ENCODE peak calls at places on chromosomes 4 and X, in ten cellular contexts. H is sciatic nerve, J is A549, L is psoas muscle, U is ELF-1, B is RCC 7860, V is coronary artery, Y is left colon, Z is retinal pigment epithelial cell, P is cardiac muscle cell. R is an unnamed sample.

GRCh38 chr4:83129258-83129657 is 14.7 kb upstream of the PLAC8 start:
- DNase-seq in H (no peak), J (no peak), L (no peak), U (no peak), B (no peak), V (no peak), Y (peak; percentile 37), Z (no peak), P (no peak), R (no peak)

GRCh38 chrX:73581002-73581628 is 18.1 kb downstream of the CHIC1 start:
- DNase-seq in H (no peak), J (no peak), L (no peak), U (no peak), B (no peak), V (no peak), Y (no peak), Z (no peak), P (no peak), R (peak; percentile 38)

GRCh38 chr4:44738615-44739014 is 12.3 kb upstream of the GNPDA2 start:
- DNase-seq in H (no peak), J (peak; percentile 4), L (no peak), U (no peak), B (no peak), V (no peak), Y (no peak), Z (no peak), P (peak; percentile 13), R (peak; percentile 33)

GRCh38 chrX:15678339-15678738 is 13.7 kb upstream of the CLTRN start:
- DNase-seq in H (no peak), J (no peak), L (no peak), U (no peak), B (no peak), V (no peak), Y (no peak), Z (no peak), P (peak; percentile 5), R (no peak)

GRCh38 chrX:19886888-19887531 is 390 bp downstream of the SH3KBP1 start:
- DNase-seq in H (peak; percentile 60), J (peak; percentile 9), L (peak; percentile 27), U (no peak), B (no peak), V (no peak), Y (peak; percentile 39), Z (no peak), P (peak; percentile 21), R (no peak)

GRCh38 chr4:121706595-121707021 is 9.8 kb upstream of the ANXA5 start:
- DNase-seq in H (no peak), J (no peak), L (no peak), U (no peak), B (peak; percentile 75), V (no peak), Y (no peak), Z (no peak), P (peak; percentile 87), R (peak; percentile 89)

GRCh38 chrX:85113746-85114145 is 110.1 kb downstream of the APOOL start:
- DNase-seq in H (no peak), J (no peak), L (no peak), U (no peak), B (no peak), V (no peak), Y (no peak), Z (no peak), P (no peak), R (no peak)

GRCh38 chr4:121728066-121728465 is 31.3 kb upstream of the ANXA5 start:
- DNase-seq in H (no peak), J (peak; percentile 42), L (peak; percentile 13), U (no peak), B (peak; percentile 62), V (no peak), Y (no peak), Z (no peak), P (peak; percentile 74), R (no peak)

GRCh38 chrX:50036481-50036880 is 114.1 kb downstream of the CLCN5 start:
- DNase-seq in H (no peak), J (no peak), L (no peak), U (no peak), B (no peak), V (no peak), Y (no peak), Z (no peak), P (peak; percentile 6), R (no peak)

GRCh38 chr4:121199742-121200561 is 35.8 kb upstream of the TNIP3 start:
- DNase-seq in H (no peak), J (no peak), L (no peak), U (no peak), B (no peak), V (no peak), Y (no peak), Z (no peak), P (no peak), R (no peak)

GRCh38 chrX:150165776-150166610 is 197.1 kb upstream of the MAMLD1 start:
- DNase-seq in H (no peak), J (no peak), L (no peak), U (no peak), B (no peak), V (no peak), Y (no peak), Z (no peak), P (no peak), R (no peak)

GRCh38 chrX:10173331-10173900 is 16.6 kb downstream of the CLCN4 start:
- DNase-seq in H (peak; percentile 80), J (no peak), L (peak; percentile 67), U (peak; percentile 98), B (peak; percentile 21), V (no peak), Y (no peak), Z (peak; percentile 84), P (peak; percentile 93), R (no peak)

GRCh38 chrX:114976321-114976720 is 41.1 kb downstream of the IL13RA2 start:
- DNase-seq in H (no peak), J (no peak), L (no peak), U (no peak), B (no peak), V (no peak), Y (no peak), Z (peak; percentile 30), P (peak; percentile 43), R (no peak)

GRCh38 chr4:143432258-143432591 is 81.3 kb upstream of the SMARCA5 start:
- DNase-seq in H (no peak), J (no peak), L (no peak), U (no peak), B (no peak), V (no peak), Y (no peak), Z (no peak), P (no peak), R (no peak)

GRCh38 chr4:119559044-119559647 is 69.5 kb downstream of the PDE5A start:
- DNase-seq in H (no peak), J (peak; percentile 37), L (no peak), U (no peak), B (peak; percentile 20), V (no peak), Y (no peak), Z (no peak), P (peak; percentile 78), R (peak; percentile 33)

GRCh38 chrX:132041016-132041415 is 17.9 kb downstream of the STK26 start:
- DNase-seq in H (no peak), J (no peak), L (no peak), U (peak; percentile 44), B (peak; percentile 53), V (no peak), Y (no peak), Z (no peak), P (peak; percentile 46), R (no peak)

GRCh38 chr4:89009107-89009506 is 47.9 kb downstream of the FAM13A start:
- DNase-seq in H (no peak), J (no peak), L (no peak), U (no peak), B (peak; percentile 7), V (no peak), Y (no peak), Z (no peak), P (no peak), R (no peak)

GRCh38 chrX:119692241-119693031 is 532 bp downstream of the SEPTIN6 start:
- DNase-seq in H (peak; percentile 60), J (peak; percentile 37), L (peak; percentile 27), U (peak; percentile 69), B (peak; percentile 4), V (no peak), Y (peak; percentile 71), Z (no peak), P (peak; percentile 54), R (peak; percentile 54)

GRCh38 chr4:80463509-80463908 is 128.0 kb downstream of the CFAP299 start:
- DNase-seq in H (no peak), J (no peak), L (no peak), U (no peak), B (no peak), V (no peak), Y (no peak), Z (no peak), P (no peak), R (no peak)

GRCh38 chr4:83527671-83528070 is 8.2 kb upstream of the GPAT3 start:
- DNase-seq in H (no peak), J (no peak), L (no peak), U (no peak), B (no peak), V (no peak), Y (no peak), Z (no peak), P (no peak), R (no peak)

GRCh38 chrX:33109858-33110257 is 101.5 kb downstream of the DMD start:
- DNase-seq in H (no peak), J (no peak), L (no peak), U (no peak), B (no peak), V (no peak), Y (no peak), Z (no peak), P (no peak), R (peak; percentile 43)

GRCh38 chr4:146371812-146372211 is 149.9 kb downstream of the SLC10A7 start:
- DNase-seq in H (no peak), J (no peak), L (no peak), U (no peak), B (no peak), V (no peak), Y (no peak), Z (no peak), P (peak; percentile 9), R (no peak)

GRCh38 chr4:7021930-7022658 is 21.1 kb upstream of the TADA2B start:
- DNase-seq in H (no peak), J (peak; percentile 78), L (no peak), U (peak; percentile 80), B (peak; percentile 98), V (no peak), Y (no peak), Z (no peak), P (peak; percentile 58), R (peak; percentile 36)

GRCh38 chrX:40074959-40075332 is 22.8 kb downstream of the BCOR start:
- DNase-seq in H (no peak), J (no peak), L (no peak), U (no peak), B (no peak), V (no peak), Y (no peak), Z (no peak), P (no peak), R (no peak)

GRCh38 chr4:21769404-21770147 is 179.0 kb downstream of the KCNIP4 start:
- DNase-seq in H (no peak), J (peak; percentile 26), L (no peak), U (no peak), B (peak; percentile 86), V (no peak), Y (no peak), Z (peak; percentile 78), P (peak; percentile 70), R (peak; percentile 61)

GRCh38 chr4:77177196-77177595 is 20.2 kb downstream of the CCNG2 start:
- DNase-seq in H (no peak), J (no peak), L (no peak), U (no peak), B (no peak), V (no peak), Y (no peak), Z (no peak), P (no peak), R (no peak)

GRCh38 chr4:77819409-77819835 is 254 bp upstream of the CNOT6L start:
- DNase-seq in H (no peak), J (no peak), L (no peak), U (peak; percentile 29), B (no peak), V (peak; percentile 81), Y (no peak), Z (no peak), P (peak; percentile 27), R (peak; percentile 13)

GRCh38 chrX:40132751-40133150 is 35.0 kb upstream of the BCOR start:
- DNase-seq in H (peak; percentile 71), J (peak; percentile 74), L (peak; percentile 73), U (no peak), B (peak; percentile 65), V (peak; percentile 90), Y (peak; percentile 41), Z (peak; percentile 70), P (peak; percentile 85), R (no peak)